ENCODE peak calls at places on chromosomes 3 and 15, in ten cellular contexts. P is heart left ventricle; Y is activated B cell treated with CpG ODN at 0.5 μM for 24 hours; X is ovary; Q is HuH-7; G is stimulated activated CD8-positive, alpha-beta memory T cell treated with anti-CD3 and anti-CD28 coated beads, Interleukin-15, amount 100 ng/mL, for 24 hours; U is GM12878; H is IMR-90; N is GM04504; E is A172. A is an unnamed sample.

GRCh38 chr3:20246662-20247061 is 60.7 kb upstream of the SGO1 start:
- DNase-seq in G (no peak), Q (no peak), N (no peak), P (no peak), H (no peak), E (no peak), U (peak), X (no peak), Y (no peak), A (no peak)

GRCh38 chr3:132318451-132318850 is 1.2 kb downstream of the ACP3 start:
- DNase-seq in Q (no peak), G (no peak), U (no peak), H (peak), Y (no peak), X (no peak), P (no peak), E (no peak), N (no peak), A (no peak)

GRCh38 chr15:66515901-66516322 is 10.8 kb downstream of the ZWILCH start:
- DNase-seq in Q (no peak), Y (no peak), U (no peak), G (no peak), X (no peak), P (no peak), E (peak), N (no peak), H (no peak), A (no peak)

GRCh38 chr3:170007031-170007663 is 30.6 kb upstream of the GPR160 start:
- DNase-seq in P (no peak), G (no peak), U (peak), Y (no peak), H (peak), N (peak), Q (no peak), X (no peak), E (peak), A (peak)

GRCh38 chr15:32852771-32853170 is 135.0 kb downstream of the GREM1 start:
- DNase-seq in G (no peak), E (peak), U (no peak), P (no peak), H (no peak), Q (no peak), Y (no peak), N (no peak), X (no peak), A (no peak)

GRCh38 chr15:78200276-78200930 is 34.0 kb downstream of the ACSBG1 start:
- DNase-seq in U (no peak), E (no peak), G (no peak), H (no peak), P (no peak), Q (no peak), N (no peak), X (no peak), Y (no peak), A (no peak)

GRCh38 chr3:197546307-197547085 is 9.3 kb downstream of the BDH1 start:
- DNase-seq in G (no peak), X (no peak), E (no peak), Y (no peak), N (no peak), H (no peak), P (no peak), U (no peak), Q (no peak), A (no peak)

GRCh38 chr15:78260489-78260888 is 3.9 kb upstream of the DNAJA4 start:
- DNase-seq in Y (no peak), G (no peak), H (no peak), N (no peak), E (no peak), P (no peak), U (no peak), X (no peak), Q (no peak), A (no peak)

GRCh38 chr3:125261031-125261430 is 48.5 kb upstream of the SLC12A8 start:
- DNase-seq in Q (no peak), P (no peak), N (no peak), Y (no peak), H (no peak), E (no peak), X (no peak), G (no peak), U (no peak), A (no peak)

GRCh38 chr15:79948095-79948695 is 22.8 kb downstream of the BCL2A1 start:
- DNase-seq in E (no peak), P (no peak), U (no peak), G (no peak), Y (no peak), Q (no peak), X (no peak), N (no peak), H (no peak), A (no peak)

GRCh38 chr3:98986073-98986472 is 84.6 kb upstream of the DCBLD2 start:
- DNase-seq in N (peak), P (no peak), X (peak), G (no peak), H (peak), E (peak), Q (peak), Y (no peak), U (no peak), A (no peak)

GRCh38 chr3:87333393-87333892 is 57.1 kb upstream of the POU1F1 start:
- DNase-seq in G (no peak), U (no peak), P (no peak), H (peak), Q (peak), X (no peak), N (peak), E (peak), Y (no peak), A (no peak)

GRCh38 chr3:182793663-182794454 is 555 bp downstream of the ATP11B start:
- DNase-seq in E (peak), H (peak), P (peak), N (no peak), Q (peak), G (peak), X (peak), Y (no peak), U (no peak), A (peak)

A was measured in effector memory CD8-positive, alpha-beta T cell.